ENCODE peak calls at places on chromosome 1, in nine cellular contexts. One of them, this sample, is unnamed.

GRCh38 chr1:57483954-57484353 is 60.1 kb upstream of the DAB1 start:
- DNase-seq in GM23248: no peak
- DNase-seq in activated naive CD4-positive, alpha-beta T cell treated with Interleukin-2 at 50 U/mL for 16 hours: no peak
- DNase-seq in iris pigment epithelial cell: peak; percentile 38
- DNase-seq in lung: no peak
- DNase-seq in AG08396: no peak
- DNase-seq in right cardiac atrium: no peak
- DNase-seq in mucosa of descending colon: no peak
- DNase-seq in HS-5: no peak
- DNase-seq in this sample: no peak

GRCh38 chr1:222064388-222065201 is 322.7 kb upstream of the DUSP10 start:
- DNase-seq in GM23248: peak; percentile 87
- DNase-seq in activated naive CD4-positive, alpha-beta T cell treated with Interleukin-2 at 50 U/mL for 16 hours: no peak
- DNase-seq in iris pigment epithelial cell: peak; percentile 75
- DNase-seq in lung: no peak
- DNase-seq in AG08396: no peak
- DNase-seq in right cardiac atrium: no peak
- DNase-seq in mucosa of descending colon: no peak
- DNase-seq in HS-5: peak; percentile 73
- DNase-seq in this sample: no peak

GRCh38 chr1:180154325-180155201 is at the start of gene QSOX1:
- DNase-seq in GM23248: peak; percentile 97
- DNase-seq in activated naive CD4-positive, alpha-beta T cell treated with Interleukin-2 at 50 U/mL for 16 hours: peak; percentile 89
- DNase-seq in iris pigment epithelial cell: peak; percentile 90
- DNase-seq in lung: peak; percentile 91
- DNase-seq in AG08396: peak; percentile 98
- DNase-seq in right cardiac atrium: peak; percentile 96
- DNase-seq in mucosa of descending colon: peak; percentile 95
- DNase-seq in HS-5: peak; percentile 53
- DNase-seq in this sample: peak; percentile 90

GRCh38 chr1:225182701-225183100 is 245.1 kb downstream of the LBR start:
- DNase-seq in GM23248: no peak
- DNase-seq in activated naive CD4-positive, alpha-beta T cell treated with Interleukin-2 at 50 U/mL for 16 hours: no peak
- DNase-seq in iris pigment epithelial cell: no peak
- DNase-seq in lung: no peak
- DNase-seq in AG08396: peak; percentile 1
- DNase-seq in right cardiac atrium: no peak
- DNase-seq in mucosa of descending colon: no peak
- DNase-seq in HS-5: no peak
- DNase-seq in this sample: no peak

GRCh38 chr1:215887618-215888017 is 320.5 kb downstream of the KCTD3 start:
- DNase-seq in GM23248: no peak
- DNase-seq in activated naive CD4-positive, alpha-beta T cell treated with Interleukin-2 at 50 U/mL for 16 hours: no peak
- DNase-seq in iris pigment epithelial cell: no peak
- DNase-seq in lung: no peak
- DNase-seq in AG08396: no peak
- DNase-seq in right cardiac atrium: no peak
- DNase-seq in mucosa of descending colon: no peak
- DNase-seq in HS-5: no peak
- DNase-seq in this sample: no peak

GRCh38 chr1:9410737-9411297 is 118.1 kb downstream of the SPSB1 start:
- DNase-seq in GM23248: peak; percentile 38
- DNase-seq in activated naive CD4-positive, alpha-beta T cell treated with Interleukin-2 at 50 U/mL for 16 hours: no peak
- DNase-seq in iris pigment epithelial cell: peak; percentile 75
- DNase-seq in lung: no peak
- DNase-seq in AG08396: no peak
- DNase-seq in right cardiac atrium: no peak
- DNase-seq in mucosa of descending colon: no peak
- DNase-seq in HS-5: peak; percentile 33
- DNase-seq in this sample: no peak

GRCh38 chr1:36520056-36520455 is 37.3 kb upstream of the CSF3R start:
- DNase-seq in GM23248: no peak
- DNase-seq in activated naive CD4-positive, alpha-beta T cell treated with Interleukin-2 at 50 U/mL for 16 hours: no peak
- DNase-seq in iris pigment epithelial cell: no peak
- DNase-seq in lung: no peak
- DNase-seq in AG08396: no peak
- DNase-seq in right cardiac atrium: no peak
- DNase-seq in mucosa of descending colon: no peak
- DNase-seq in HS-5: no peak
- DNase-seq in this sample: no peak

GRCh38 chr1:248739580-248740205 is 15.9 kb downstream of the LYPD8 start:
- DNase-seq in GM23248: no peak
- DNase-seq in activated naive CD4-positive, alpha-beta T cell treated with Interleukin-2 at 50 U/mL for 16 hours: no peak
- DNase-seq in iris pigment epithelial cell: no peak
- DNase-seq in lung: no peak
- DNase-seq in AG08396: no peak
- DNase-seq in right cardiac atrium: no peak
- DNase-seq in mucosa of descending colon: no peak
- DNase-seq in HS-5: no peak
- DNase-seq in this sample: no peak

GRCh38 chr1:174692313-174692712 is 244.5 kb downstream of the GPR52 start:
- DNase-seq in GM23248: peak; percentile 41
- DNase-seq in activated naive CD4-positive, alpha-beta T cell treated with Interleukin-2 at 50 U/mL for 16 hours: no peak
- DNase-seq in iris pigment epithelial cell: peak; percentile 73
- DNase-seq in lung: no peak
- DNase-seq in AG08396: peak; percentile 30
- DNase-seq in right cardiac atrium: no peak
- DNase-seq in mucosa of descending colon: no peak
- DNase-seq in HS-5: no peak
- DNase-seq in this sample: no peak

This sample was measured in left ventricle myocardium inferior.